ENCODE peak calls at places on chromosomes 12 and 14, in seven cellular contexts. I is gastrocnemius medialis, D is HCT116, J is A549, F is transverse colon, P is HepG2, V is heart left ventricle. K is an unnamed sample.

GRCh38 chr14:71693373-71693772 is 238.9 kb upstream of the RGS6 start:
- DNase-seq in I (no peak), D (no peak), J (no peak), F (no peak), P (no peak), V (no peak), K (no peak)

GRCh38 chr12:113241191-113242017 is 20.1 kb downstream of the TPCN1 start:
- DNase-seq in I (peak; percentile 72), D (no peak), J (peak; percentile 66), F (peak; percentile 74), P (peak; percentile 25), V (no peak), K (peak; percentile 69)

GRCh38 chr14:77024171-77024627 is 4.3 kb downstream of the IRF2BPL start:
- DNase-seq in I (no peak), D (no peak), J (peak; percentile 80), F (peak; percentile 67), P (peak; percentile 66), V (peak; percentile 38), K (no peak)

GRCh38 chr12:4909734-4910501 is at the start of gene KCNA1:
- DNase-seq in I (no peak), D (no peak), J (no peak), F (no peak), P (no peak), V (no peak), K (no peak)

GRCh38 chr14:60300019-60300418 is 51.0 kb downstream of the PPM1A start:
- DNase-seq in I (no peak), D (no peak), J (no peak), F (no peak), P (no peak), V (no peak), K (no peak)

GRCh38 chr12:113961921-113962710 is 4.0 kb downstream of the RBM19 start:
- DNase-seq in I (no peak), D (no peak), J (peak; percentile 18), F (no peak), P (peak; percentile 20), V (no peak), K (peak; percentile 27)

GRCh38 chr14:81169711-81170103 is 51.1 kb downstream of the GTF2A1 start:
- DNase-seq in I (peak; percentile 54), D (no peak), J (no peak), F (peak; percentile 70), P (no peak), V (peak; percentile 71), K (no peak)

GRCh38 chr14:99728231-99728920 is 44.3 kb downstream of the CYP46A1 start:
- DNase-seq in I (no peak), D (no peak), J (no peak), F (no peak), P (no peak), V (no peak), K (no peak)

GRCh38 chr12:112126916-112127315 is 1.6 kb downstream of the TRAFD1 start:
- DNase-seq in I (no peak), D (no peak), J (no peak), F (no peak), P (no peak), V (no peak), K (no peak)

GRCh38 chr12:32839828-32840227 is 56.7 kb downstream of the PKP2 start:
- DNase-seq in I (no peak), D (no peak), J (no peak), F (no peak), P (peak; percentile 15), V (no peak), K (no peak)

GRCh38 chr12:108642899-108643654 is 9.4 kb upstream of the SELPLG start:
- DNase-seq in I (no peak), D (no peak), J (no peak), F (no peak), P (no peak), V (no peak), K (no peak)

GRCh38 chr14:75717729-75718128 is 56.7 kb downstream of the TTLL5 start:
- DNase-seq in I (peak; percentile 55), D (no peak), J (no peak), F (no peak), P (no peak), V (no peak), K (no peak)
- TF ChIP-seq POLR2A in I (no peak), D (no peak), J (no peak), F (no peak), P (no peak), V (no peak), K (no peak)

GRCh38 chr14:75295061-75295461 is 16.4 kb downstream of the FOS start:
- DNase-seq in I (peak; percentile 54), D (no peak), J (peak; percentile 87), F (peak; percentile 83), P (no peak), V (peak; percentile 71), K (no peak)
- TF ChIP-seq POLR2A in I (no peak), D (no peak), J (no peak), F (peak; percentile 51), P (no peak), V (no peak), K (no peak)

DNA sequence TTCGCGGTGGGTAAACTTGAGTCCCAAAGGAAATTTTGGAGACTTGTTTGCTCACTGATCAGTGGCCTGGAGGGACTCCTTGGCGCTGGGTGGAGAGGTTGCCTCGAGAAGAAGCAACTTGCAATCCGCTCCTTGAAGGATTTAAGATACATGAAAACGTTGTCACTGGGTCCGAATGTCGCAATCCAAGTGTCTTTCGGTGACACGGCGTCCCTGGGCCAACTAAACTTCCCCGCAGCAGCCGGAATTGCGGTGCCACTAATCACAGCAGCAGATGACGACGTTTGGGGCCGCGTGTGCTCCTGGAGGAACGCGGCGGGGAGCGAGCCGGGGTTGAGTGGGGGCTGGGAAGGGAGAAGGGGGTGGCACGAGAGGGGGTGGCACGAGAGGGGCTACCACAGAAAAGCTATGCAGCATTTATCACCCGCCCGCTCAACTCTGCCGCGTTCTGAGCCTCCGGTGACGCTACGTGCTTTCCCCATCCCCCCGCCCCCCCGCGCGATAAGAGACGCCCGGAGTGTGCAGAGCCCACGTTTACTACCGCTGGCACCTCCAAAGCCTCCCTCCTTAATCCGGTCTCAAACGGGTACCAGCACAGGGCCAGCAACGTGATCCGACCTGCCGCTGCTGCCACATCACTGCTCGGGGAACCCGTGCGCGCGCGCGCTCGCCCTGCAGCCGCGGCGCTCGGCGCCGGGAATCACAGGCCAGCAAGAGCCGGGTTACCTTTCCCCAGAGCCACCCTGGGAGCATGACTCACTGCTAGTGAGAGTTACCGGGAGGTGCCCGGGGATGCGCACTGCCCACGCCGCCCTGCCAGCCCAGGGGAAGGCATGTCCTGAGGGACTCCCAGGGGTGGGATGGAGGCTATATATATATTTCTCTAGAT is 858 bp upstream of the BHLHE41 start:
- DNase-seq in I (peak; percentile 89), D (peak; percentile 69), J (peak; percentile 82), F (peak; percentile 83), P (peak; percentile 36), V (peak; percentile 77), K (peak; percentile 88)
- TF ChIP-seq POLR2A in I (peak; percentile 86), D (no peak), J (no peak), F (peak; percentile 88), P (no peak), V (no peak), K (peak; percentile 43)

DNA sequence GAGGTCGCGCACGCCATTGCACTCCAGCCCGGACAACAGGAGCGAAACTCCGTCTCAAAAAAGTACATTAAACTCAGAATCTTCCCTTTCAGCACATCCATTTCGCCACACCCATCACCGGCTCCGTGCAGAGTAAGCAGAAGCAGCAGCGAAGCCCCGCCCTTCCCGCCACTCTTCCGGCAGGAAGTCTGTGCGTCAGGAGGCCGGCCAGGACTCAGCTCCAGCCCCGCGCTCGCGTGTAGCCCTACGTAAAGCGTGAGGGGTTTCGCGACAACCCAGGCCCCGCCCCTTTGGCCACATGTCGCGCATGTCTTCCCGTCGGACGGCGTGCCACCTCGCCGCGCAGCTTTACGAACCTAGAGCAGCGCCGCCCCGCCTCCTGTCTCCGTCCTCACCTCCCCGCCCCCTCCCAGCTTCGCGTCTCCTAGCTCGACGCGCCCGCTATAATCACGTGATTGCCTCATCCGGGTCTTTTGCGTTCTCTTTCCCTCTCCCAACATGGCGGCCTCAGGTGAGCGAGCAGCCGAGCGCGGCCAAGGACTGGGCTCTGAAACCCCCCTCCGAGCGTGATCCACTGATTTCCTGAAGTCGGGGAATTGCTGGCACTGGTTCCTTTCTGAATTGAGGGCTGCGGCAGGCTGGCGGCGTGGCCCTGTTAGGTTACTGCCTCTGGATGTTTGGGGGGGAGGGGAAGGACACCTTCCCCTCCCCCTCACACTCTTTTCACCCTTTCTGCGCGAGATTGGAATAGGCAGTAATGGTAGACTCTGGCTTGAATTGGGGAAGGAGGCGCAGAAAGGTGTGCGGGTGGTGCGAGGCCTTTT is at the start of gene EIF4B:
- DNase-seq in I (peak; percentile 100), D (peak; percentile 99), J (peak; percentile 100), F (peak; percentile 100), P (peak; percentile 97), V (peak; percentile 100), K (peak; percentile 84)
- TF ChIP-seq POLR2A in I (peak; percentile 88), D (peak; percentile 45), J (peak; percentile 63), F (peak; percentile 71), P (peak; percentile 52), V (no peak), K (peak; percentile 59)

DNA sequence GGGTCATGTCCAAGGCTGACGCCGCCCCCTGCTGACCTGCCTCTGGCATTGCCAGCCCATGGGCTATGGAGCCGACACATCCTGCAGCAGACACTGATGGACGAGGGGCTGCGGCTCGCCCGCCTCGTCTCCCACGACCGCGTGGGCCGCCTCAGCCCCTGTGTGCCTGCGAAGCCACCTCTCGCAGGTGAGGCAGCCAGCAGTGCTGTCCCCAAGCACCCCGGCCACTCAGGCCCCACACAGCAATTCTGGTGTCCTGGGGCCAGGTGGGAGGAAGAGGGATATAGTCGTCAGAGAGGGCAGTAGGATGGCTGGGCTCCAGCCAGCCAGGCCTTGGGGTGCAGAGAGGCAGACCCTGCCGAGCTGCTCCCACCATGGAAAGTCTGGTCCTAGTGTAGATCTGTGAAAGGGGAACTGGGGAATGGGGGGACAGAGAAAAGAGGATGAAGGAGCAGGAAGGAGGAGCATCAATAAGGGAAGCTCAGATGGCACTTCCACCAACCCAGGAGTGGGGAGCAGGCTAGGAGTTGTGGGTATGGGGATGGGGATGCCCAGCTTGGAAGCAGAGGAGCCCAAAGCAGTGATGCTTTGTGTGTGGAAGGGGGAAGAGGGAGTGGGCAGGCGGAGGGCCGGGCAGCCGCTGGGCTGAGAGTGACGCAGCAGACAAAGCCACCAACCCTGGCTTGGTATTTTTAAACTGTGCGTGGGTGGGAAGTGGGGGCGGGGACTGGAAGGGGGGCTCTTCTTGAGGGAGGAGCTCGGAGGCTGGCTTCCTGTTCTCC is 4.7 kb downstream of the NAB2 start:
- DNase-seq in I (peak; percentile 37), D (no peak), J (peak; percentile 59), F (peak; percentile 67), P (no peak), V (peak; percentile 85), K (no peak)
- TF ChIP-seq POLR2A in I (peak; percentile 7), D (no peak), J (no peak), F (peak; percentile 22), P (no peak), V (no peak), K (no peak)